ENCODE peak calls at places on chromosome 2, in eight cellular contexts. Q is transverse colon, V is osteoblast, X is retinal pigment epithelial cell, I is nephron progenitor cell, T is B cell, R is GM13977, D is hepatocyte. N is an unnamed sample.

GRCh38 chr2:22238967-22239366 is 1115.2 kb downstream of the TDRD15 start:
- DNase-seq in T (no peak), V (no peak), I (no peak), D (no peak), R (no peak), Q (no peak), X (no peak), N (no peak)

GRCh38 chr2:72031346-72032115 is 116.1 kb downstream of the CYP26B1 start:
- DNase-seq in D (no peak), R (no peak), X (no peak), T (no peak), V (peak; percentile 62), Q (no peak), I (no peak), N (no peak)

GRCh38 chr2:207491954-207492353 is 37.8 kb upstream of the CREB1 start:
- DNase-seq in X (no peak), D (no peak), T (no peak), I (no peak), V (no peak), R (no peak), Q (no peak), N (no peak)

GRCh38 chr2:134160793-134161504 is 92.9 kb upstream of the MGAT5 start:
- DNase-seq in Q (no peak), R (no peak), I (peak; percentile 9), X (no peak), V (peak; percentile 46), T (no peak), D (no peak), N (no peak)

GRCh38 chr2:71190959-71191943 is 35.7 kb downstream of the PAIP2B start:
- DNase-seq in R (no peak), X (no peak), Q (no peak), T (no peak), D (no peak), I (no peak), V (no peak), N (no peak)

GRCh38 chr2:141055526-141055925 is 1075.3 kb downstream of the LRP1B start:
- DNase-seq in R (no peak), I (no peak), V (no peak), Q (no peak), X (no peak), D (no peak), T (no peak), N (no peak)

GRCh38 chr2:140472676-140473075 is 1658.1 kb downstream of the LRP1B start:
- DNase-seq in R (no peak), V (no peak), I (no peak), Q (no peak), T (no peak), D (no peak), X (no peak), N (no peak)

GRCh38 chr2:67476808-67477790 is 80.0 kb downstream of the ETAA1 start:
- DNase-seq in V (no peak), D (peak; percentile 62), X (no peak), R (peak; percentile 6), Q (peak; percentile 45), T (no peak), I (no peak), N (no peak)

GRCh38 chr2:71003396-71003795 is 8.7 kb upstream of the TEX261 start:
- DNase-seq in D (no peak), V (no peak), R (no peak), I (no peak), Q (no peak), T (no peak), X (no peak), N (no peak)

GRCh38 chr2:233803292-233803911 is 25.3 kb downstream of the MROH2A start:
- DNase-seq in Q (no peak), T (no peak), D (no peak), V (no peak), I (no peak), R (no peak), X (no peak), N (no peak)

GRCh38 chr2:8679827-8680731 is 1.8 kb upstream of the ID2 start:
- DNase-seq in Q (peak; percentile 70), R (no peak), D (peak; percentile 92), I (peak; percentile 31), X (peak; percentile 76), V (peak; percentile 92), T (no peak), N (no peak)

GRCh38 chr2:48792030-48792429 is 36.5 kb upstream of the LHCGR start:
- DNase-seq in T (no peak), Q (no peak), V (no peak), D (no peak), I (no peak), X (no peak), R (no peak), N (no peak)

GRCh38 chr2:128374711-128375413 is 56.2 kb upstream of the HS6ST1 start:
- DNase-seq in Q (no peak), D (peak; percentile 41), I (peak; percentile 68), V (peak; percentile 66), R (no peak), X (no peak), T (no peak), N (no peak)

GRCh38 chr2:218802595-218802994 is 20.6 kb downstream of the CYP27A1 start:
- DNase-seq in I (no peak), T (no peak), D (no peak), R (no peak), Q (no peak), V (no peak), X (no peak), N (no peak)

GRCh38 chr2:232876978-232877441 is 6.9 kb downstream of the SNORC start:
- DNase-seq in D (no peak), Q (peak; percentile 39), I (no peak), X (no peak), V (no peak), T (no peak), R (no peak), N (peak; percentile 54)

GRCh38 chr2:7007846-7008741 is 90.9 kb downstream of the RNF144A start:
- DNase-seq in X (peak; percentile 67), D (no peak), Q (peak; percentile 73), T (no peak), V (no peak), R (no peak), I (no peak), N (no peak)
- TF ChIP-seq CTCF in X (peak; percentile 57), D (peak; percentile 15), Q (no peak), T (no peak), V (peak; percentile 27), R (peak; percentile 7), I (no peak), N (no peak)

DNA sequence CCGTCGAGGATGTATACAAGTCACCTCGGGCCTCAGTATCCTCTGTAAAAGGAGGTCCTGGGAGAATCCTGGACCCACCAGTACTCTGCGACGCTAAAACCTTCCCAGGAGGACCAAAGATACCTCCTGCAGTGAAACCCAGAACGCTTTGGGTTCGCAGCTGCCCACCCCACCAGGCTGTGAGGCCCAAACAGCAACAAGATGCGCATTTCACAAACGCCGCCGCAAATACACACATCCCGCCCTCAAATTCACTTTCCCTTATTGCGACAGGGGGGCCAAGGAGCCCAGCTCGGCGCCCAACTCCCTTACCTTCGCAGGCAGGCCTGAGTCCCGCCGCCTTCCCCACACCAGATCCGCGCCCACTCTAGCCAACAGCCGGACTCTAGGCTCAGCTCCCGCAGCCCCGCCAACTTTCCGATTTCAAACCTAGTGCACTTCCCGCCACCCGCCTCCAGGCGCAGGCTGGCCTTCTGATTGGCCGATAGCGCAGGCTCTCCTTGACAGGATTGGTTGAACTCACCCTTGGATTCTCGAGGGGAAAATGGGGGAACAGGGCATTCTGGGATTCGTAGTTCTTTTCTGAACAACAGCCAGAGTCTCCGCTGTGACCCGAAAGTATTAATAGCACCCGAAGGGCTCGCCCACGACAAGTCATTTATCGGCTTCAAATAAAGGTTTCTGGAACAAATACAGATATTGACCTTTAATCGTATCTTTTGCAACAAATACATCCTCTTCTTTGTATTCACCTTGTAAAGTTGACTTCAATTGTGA is at the start of gene SPC25:
- DNase-seq in X (peak; percentile 55), V (peak; percentile 96), T (peak; percentile 88), Q (peak; percentile 88), I (peak; percentile 92), D (peak; percentile 93), R (peak; percentile 92), N (peak; percentile 89)
- TF ChIP-seq CTCF in X (no peak), V (no peak), T (no peak), Q (no peak), I (no peak), D (no peak), R (no peak), N (no peak)

GRCh38 chr2:197360744-197361156 is 50.2 kb upstream of the ANKRD44 start:
- DNase-seq in Q (no peak), D (no peak), I (no peak), V (no peak), T (no peak), X (no peak), R (peak; percentile 49), N (no peak)
- TF ChIP-seq CTCF in Q (no peak), D (no peak), I (no peak), V (no peak), T (no peak), X (no peak), R (no peak), N (no peak)

GRCh38 chr2:97750017-97750416 is 36.6 kb downstream of the ZAP70 start:
- DNase-seq in Q (no peak), T (no peak), V (no peak), I (no peak), X (no peak), R (no peak), D (no peak), N (no peak)

GRCh38 chr2:97754690-97755346 is 41.4 kb downstream of the ZAP70 start:
- DNase-seq in I (no peak), X (no peak), V (no peak), R (no peak), D (no peak), T (no peak), Q (no peak), N (no peak)

GRCh38 chr2:97755491-97755890 is 42.1 kb downstream of the ZAP70 start:
- DNase-seq in Q (no peak), D (no peak), T (no peak), V (no peak), X (no peak), R (no peak), I (no peak), N (no peak)

GRCh38 chr2:97751752-97752151 is 38.4 kb downstream of the ZAP70 start:
- DNase-seq in T (no peak), D (no peak), R (no peak), X (peak; percentile 34), Q (no peak), I (no peak), V (no peak), N (no peak)

DNA sequence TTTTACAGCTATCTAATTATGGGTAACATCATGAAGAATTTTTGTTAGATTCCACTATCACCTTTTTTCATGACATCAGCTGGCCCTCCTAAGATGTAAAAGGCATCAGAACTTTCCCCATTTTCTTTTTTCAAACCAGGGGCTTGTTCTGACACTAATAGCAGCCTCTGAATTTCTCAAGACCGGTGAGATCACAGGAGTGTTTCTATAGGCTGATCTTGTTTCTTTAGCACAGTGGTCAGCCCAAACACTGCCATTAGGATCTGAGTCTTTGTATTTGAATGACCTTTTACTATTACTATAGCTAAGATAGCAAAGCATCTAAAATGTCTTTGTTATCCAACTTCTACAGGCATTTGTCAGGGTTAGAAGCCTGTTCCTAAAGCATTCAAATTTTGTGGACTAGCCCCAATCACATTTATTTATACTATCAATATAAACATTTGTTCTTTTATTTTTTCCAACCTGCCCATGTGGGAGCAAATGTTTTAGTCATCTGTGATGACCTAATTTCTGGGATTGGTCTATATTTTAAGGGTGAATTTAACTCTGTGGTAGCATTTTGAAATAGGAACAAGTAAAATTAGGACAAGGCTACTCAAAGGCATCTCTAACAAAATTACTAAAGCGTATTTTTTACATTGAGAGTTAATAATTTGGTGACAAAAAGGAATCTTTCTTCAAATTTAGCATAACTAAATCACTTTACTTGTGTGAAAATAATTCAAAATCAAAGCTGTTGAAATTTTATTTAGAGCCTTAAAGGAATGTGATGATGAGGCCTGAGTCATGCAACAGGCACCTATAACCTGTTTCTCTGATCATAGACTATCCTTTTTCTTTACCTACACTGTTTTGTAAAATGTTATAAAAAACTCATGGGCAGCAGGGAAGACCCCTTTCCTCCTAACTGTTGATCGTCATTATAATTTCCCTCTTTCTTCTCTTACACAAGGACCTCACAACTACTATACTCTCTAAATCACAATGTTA is 39.3 kb downstream of the ZAP70 start:
- DNase-seq in D (no peak), R (no peak), Q (no peak), V (peak; percentile 75), T (no peak), I (no peak), X (no peak), N (no peak)
- TF ChIP-seq CTCF in D (no peak), R (no peak), Q (no peak), V (no peak), T (no peak), I (no peak), X (no peak), N (no peak)